ENCODE peak calls at places on chromosome 21, in eight cellular contexts. S is DMS153; P is COR-L47; G is right cardiac atrium; E is B cell; D is testis; Y is activated T-helper 1 cell treated with anti-CD3 and anti-CD28 coated beads, Interleukin-12 subunit alpha, Interleukin-12 subunit beta, Interleukin-2, Interleukin-4 antibody, amounts not matched to agents 30 ng/mL and 10 ng/mL and 1 ng/mL, durations not matched to agents 14 hours and 24 hours and 36 hours; Z is IMR-90. O is an unnamed sample.

GRCh38 chr21:17782051-17782450 is 37.1 kb downstream of the C21orf91 start:
- DNase-seq in P (no peak), D (no peak), Z (no peak), E (no peak), Y (no peak), S (no peak), G (no peak), O (no peak)

GRCh38 chr21:29056538-29057050 is 16.9 kb downstream of the CCT8 start:
- DNase-seq in Y (no peak), E (no peak), S (no peak), P (no peak), D (no peak), G (no peak), Z (no peak), O (no peak)

GRCh38 chr21:17660862-17661261 is 48.2 kb upstream of the BTG3 start:
- DNase-seq in Z (no peak), P (no peak), E (no peak), S (no peak), Y (no peak), D (no peak), G (no peak), O (no peak)

GRCh38 chr21:44537930-44538911 is 1.8 kb downstream of the KRTAP10-1 start:
- DNase-seq in Y (no peak), Z (no peak), S (no peak), D (no peak), P (no peak), E (no peak), G (peak; percentile 42), O (no peak)

GRCh38 chr21:41397416-41397815 is 28.6 kb upstream of the MX1 start:
- DNase-seq in E (no peak), Y (no peak), P (no peak), G (no peak), D (no peak), S (no peak), Z (no peak), O (no peak)

GRCh38 chr21:46515109-46515508 is 56.4 kb downstream of the DIP2A start:
- DNase-seq in E (no peak), P (no peak), Y (no peak), G (peak; percentile 85), S (no peak), D (peak; percentile 65), Z (peak; percentile 13), O (no peak)

GRCh38 chr21:31671931-31672330 is 12.4 kb downstream of the SOD1 start:
- DNase-seq in Z (no peak), Y (no peak), D (no peak), S (no peak), G (peak; percentile 61), E (no peak), P (no peak), O (no peak)

GRCh38 chr21:38303300-38303699 is 46.5 kb downstream of the KCNJ15 start:
- DNase-seq in G (no peak), D (no peak), E (no peak), Y (no peak), S (no peak), Z (peak; percentile 88), P (no peak), O (peak; percentile 74)

GRCh38 chr21:36477559-36477958 is 2.4 kb downstream of the CLDN14 start:
- DNase-seq in D (no peak), Z (no peak), P (no peak), E (no peak), S (no peak), G (no peak), Y (no peak), O (no peak)

GRCh38 chr21:45970674-45971486 is 10.7 kb upstream of the COL6A1 start:
- DNase-seq in D (no peak), S (no peak), G (peak; percentile 90), Z (peak; percentile 44), E (no peak), Y (no peak), P (peak; percentile 39), O (peak; percentile 57)

GRCh38 chr21:45029298-45029967 is 44.9 kb upstream of the ADARB1 start:
- DNase-seq in S (peak; percentile 35), D (no peak), Y (no peak), Z (no peak), G (peak; percentile 83), P (peak; percentile 24), E (no peak), O (no peak)

GRCh38 chr21:14766241-14766640 is 220.1 kb upstream of the SAMSN1 start:
- DNase-seq in Z (no peak), G (no peak), S (no peak), Y (no peak), P (no peak), E (no peak), D (no peak), O (peak; percentile 20)

GRCh38 chr21:44838951-44839350 is 21.1 kb upstream of the SUMO3 start:
- DNase-seq in D (no peak), G (no peak), E (no peak), Z (no peak), S (no peak), Y (no peak), P (no peak), O (no peak)

GRCh38 chr21:29805110-29805509 is 134.7 kb downstream of the GRIK1 start:
- DNase-seq in P (no peak), D (no peak), S (peak; percentile 26), E (no peak), Y (no peak), G (no peak), Z (no peak), O (no peak)

GRCh38 chr21:46459356-46460112 is 843 bp downstream of the DIP2A start:
- DNase-seq in D (peak; percentile 57), G (peak; percentile 77), E (no peak), P (no peak), Z (peak; percentile 35), S (no peak), Y (no peak), O (no peak)

GRCh38 chr21:38798481-38798882 is 7.2 kb upstream of the ETS2 start:
- DNase-seq in S (peak; percentile 20), G (no peak), E (no peak), P (peak; percentile 40), D (no peak), Z (no peak), Y (no peak), O (peak; percentile 92)

O was measured in A549.